ENCODE peak calls at places on chromosomes 4 and X, in eight cellular contexts. N is ascending aorta; U is dorsolateral prefrontal cortex; B is A673; K is testis; M is Peyer's patch; C is Jurkat, Clone E6-1; E is BE2C. I is an unnamed sample.

GRCh38 chrX:153973127-153974002 is 811 bp downstream of the TMEM187 start:
- DNase-seq in M (no peak), K (no peak), U (no peak), B (no peak), C (no peak), E (peak), N (no peak), I (no peak)

GRCh38 chr4:48372272-48372671 is 30.9 kb downstream of the SLAIN2 start:
- DNase-seq in K (no peak), U (no peak), N (no peak), E (no peak), C (no peak), M (no peak), B (no peak), I (peak)

GRCh38 chr4:140326395-140326993 is 47.0 kb upstream of the SCOC start:
- DNase-seq in K (peak), U (no peak), B (peak), E (peak), C (peak), M (peak), N (no peak), I (peak)

GRCh38 chrX:152915541-152916241 is 17.8 kb downstream of the ZNF185 start:
- DNase-seq in M (no peak), B (peak), E (peak), U (no peak), C (peak), N (no peak), K (peak), I (peak)

GRCh38 chr4:24988776-24989175 is 42.0 kb downstream of the LGI2 start:
- DNase-seq in E (no peak), U (no peak), B (peak), M (no peak), K (peak), N (no peak), C (no peak), I (peak)

GRCh38 chrX:20362268-20363002 is 95.7 kb upstream of the RPS6KA3 start:
- DNase-seq in C (no peak), M (no peak), K (no peak), U (no peak), E (no peak), B (no peak), N (no peak), I (peak)

GRCh38 chr4:54152846-54153600 is 53.1 kb downstream of the GSX2 start:
- DNase-seq in N (no peak), U (no peak), M (no peak), K (no peak), C (no peak), B (no peak), E (no peak), I (peak)

GRCh38 chr4:7752649-7753048 is 187.0 kb downstream of the AFAP1 start:
- DNase-seq in M (no peak), C (no peak), E (no peak), B (no peak), U (no peak), N (no peak), K (no peak), I (no peak)

GRCh38 chrX:101550362-101550761 is at the start of gene ARMCX1:
- DNase-seq in C (no peak), B (peak), U (peak), K (peak), N (peak), E (peak), M (peak), I (peak)

GRCh38 chr4:151736367-151736766 is 24.4 kb downstream of the GATB start:
- DNase-seq in U (no peak), C (no peak), E (no peak), N (no peak), M (no peak), K (no peak), B (no peak), I (no peak)

GRCh38 chr4:85792576-85792975 is 317.6 kb downstream of the ARHGAP24 start:
- DNase-seq in N (no peak), C (no peak), K (no peak), U (no peak), M (no peak), B (no peak), E (no peak), I (no peak)

GRCh38 chrX:47690175-47690574 is 31.2 kb upstream of the UXT start:
- DNase-seq in E (no peak), B (no peak), N (no peak), K (no peak), C (no peak), U (no peak), M (no peak), I (peak)

GRCh38 chrX:17039826-17040225 is 93.4 kb downstream of the REPS2 start:
- DNase-seq in C (no peak), M (no peak), B (no peak), E (no peak), K (no peak), N (no peak), U (no peak), I (peak)

GRCh38 chrX:5051831-5052491 is 1176.7 kb downstream of the NLGN4X start:
- DNase-seq in U (no peak), B (peak), E (no peak), K (peak), M (peak), C (peak), N (peak), I (peak)

GRCh38 chrX:123424546-123424945 is 240.5 kb downstream of the GRIA3 start:
- DNase-seq in C (no peak), N (no peak), B (no peak), K (no peak), E (no peak), U (no peak), M (no peak), I (peak)

GRCh38 chrX:82816572-82816971 is 691.5 kb upstream of the POU3F4 start:
- DNase-seq in M (no peak), U (no peak), B (no peak), C (no peak), E (no peak), K (no peak), N (no peak), I (no peak)

GRCh38 chr4:185638548-185639301 is 103.4 kb upstream of the PDLIM3 start:
- DNase-seq in U (no peak), B (no peak), M (no peak), K (no peak), E (peak), N (no peak), C (no peak), I (peak)

GRCh38 chrX:56232221-56233082 is at the start of gene KLF8:
- DNase-seq in M (peak), C (no peak), E (no peak), K (peak), N (no peak), B (peak), U (no peak), I (no peak)

GRCh38 chr4:136985683-136986082 is 546.6 kb downstream of the PCDH18 start:
- DNase-seq in U (no peak), K (no peak), E (no peak), M (no peak), N (no peak), B (no peak), C (no peak), I (no peak)

GRCh38 chrX:28586291-28586690 is 955 bp upstream of the IL1RAPL1 start:
- DNase-seq in N (no peak), C (no peak), K (no peak), B (peak), U (peak), E (no peak), M (no peak), I (peak)

GRCh38 chr4:174591243-174592021 is 69.1 kb upstream of the HPGD start:
- DNase-seq in C (peak), K (no peak), M (no peak), E (no peak), U (no peak), B (no peak), N (no peak), I (no peak)

GRCh38 chr4:120770897-120771296 is 151.6 kb downstream of the PRDM5 start:
- DNase-seq in N (no peak), K (no peak), M (no peak), E (no peak), B (no peak), U (no peak), C (no peak), I (no peak)

DNA sequence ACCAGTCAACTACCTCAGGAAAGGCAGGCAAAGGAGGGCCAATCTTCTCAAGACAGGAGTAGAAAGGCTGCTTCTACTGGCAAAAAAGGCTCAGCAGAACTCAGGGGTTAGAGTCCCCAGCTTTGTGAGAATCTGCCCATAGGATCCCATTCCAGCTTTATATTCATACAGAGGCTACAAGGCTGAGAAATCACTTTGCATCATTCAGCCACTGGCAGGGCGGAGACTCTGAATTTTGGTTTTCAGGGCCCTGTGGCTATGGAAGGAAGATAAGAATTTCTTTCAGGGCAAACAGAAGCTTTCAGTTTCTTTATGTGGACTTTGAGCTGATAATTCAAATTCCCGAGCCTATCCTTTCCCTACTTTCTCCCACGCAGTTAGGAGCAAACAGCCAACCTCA is 165.1 kb upstream of the PPP1R2C start:
- DNase-seq in K (no peak), B (no peak), M (no peak), C (no peak), U (no peak), E (no peak), N (no peak), I (no peak)
- H3K4me3 ChIP-seq in K (no peak), B (no peak), M (no peak), C (peak), U (no peak), E (no peak), N (no peak), I (no peak)

DNA sequence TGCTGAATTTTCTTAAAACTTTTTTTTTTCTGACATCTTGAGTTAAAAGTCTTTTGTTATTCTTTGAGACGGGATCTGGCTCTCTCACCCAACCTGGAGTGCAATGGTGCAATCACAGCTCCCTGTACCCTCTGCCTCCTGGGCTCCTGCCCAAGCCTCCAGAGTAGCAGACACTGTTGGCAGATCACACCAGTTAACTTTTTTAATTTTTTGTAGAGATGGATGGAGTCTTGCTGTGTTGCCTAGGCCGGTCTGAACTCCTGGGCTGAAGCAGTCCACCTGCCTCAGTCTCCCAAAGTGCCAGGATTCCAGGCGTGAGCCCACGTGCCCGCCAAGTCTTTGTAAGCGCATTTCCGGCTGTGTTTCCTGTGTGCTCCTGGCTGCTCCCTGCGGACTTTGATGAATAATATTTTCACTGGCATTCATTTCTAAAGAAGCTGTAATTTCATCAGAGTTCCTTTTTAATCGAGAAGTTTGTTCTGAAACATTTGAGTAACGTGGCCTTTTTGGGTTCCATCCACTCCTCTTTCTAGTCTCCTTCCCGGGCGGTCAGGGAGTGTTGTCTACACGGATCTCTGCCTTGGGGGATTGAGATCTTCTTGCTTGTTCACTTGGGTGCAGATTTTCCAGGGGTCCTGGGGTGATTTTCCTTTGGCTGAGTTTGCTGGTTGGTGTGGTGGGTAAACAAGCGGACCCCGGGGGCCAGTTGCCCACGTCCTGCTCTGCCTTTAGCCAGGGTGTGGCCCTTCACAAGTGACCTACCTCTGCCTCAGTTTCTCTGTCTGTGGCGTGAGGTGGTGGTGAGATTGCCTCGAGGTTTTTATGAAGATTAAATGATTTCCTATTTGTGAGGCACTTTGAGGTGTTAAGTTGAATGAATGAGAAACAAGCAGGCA is 44.4 kb downstream of the PCGF3 start:
- DNase-seq in K (no peak), M (no peak), U (no peak), B (peak), N (no peak), C (no peak), E (no peak), I (peak)
- H3K4me3 ChIP-seq in K (no peak), M (no peak), U (no peak), B (no peak), N (no peak), C (no peak), E (no peak), I (no peak)

DNA sequence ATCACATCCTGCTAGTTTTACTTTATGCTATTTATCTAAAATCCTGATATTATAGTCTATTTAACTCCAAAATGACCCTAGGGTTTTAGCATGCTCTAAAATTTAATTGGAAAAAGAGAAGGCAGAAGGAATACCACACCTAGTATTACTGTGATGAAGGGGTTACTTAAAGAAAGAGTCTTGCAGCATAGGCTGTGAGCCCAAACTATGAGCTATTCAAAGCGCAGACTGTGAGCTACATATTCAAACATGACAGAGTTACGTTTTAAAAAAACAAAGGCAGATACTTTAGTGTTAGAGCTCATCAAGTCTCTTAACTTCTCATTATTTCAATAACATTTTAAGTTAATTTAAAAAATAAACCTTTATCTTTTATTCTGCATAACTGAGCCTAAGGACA is 247.7 kb upstream of the ETNPPL start:
- DNase-seq in U (no peak), N (no peak), E (no peak), C (no peak), M (no peak), B (no peak), K (no peak), I (no peak)
- H3K4me3 ChIP-seq in U (no peak), N (no peak), E (no peak), C (no peak), M (no peak), B (no peak), K (no peak), I (no peak)

GRCh38 chr4:102620697-102621497 is 119.7 kb downstream of the NFKB1 start:
- DNase-seq in M (peak), B (peak), E (peak), N (no peak), K (peak), C (peak), U (no peak), I (peak)
- H3K4me3 ChIP-seq in M (no peak), B (no peak), E (no peak), N (peak), K (no peak), C (no peak), U (no peak), I (peak)

I was measured in fibroblast of pulmonary artery.